ENCODE peak calls at places on chromosomes 1 and 21, in nine cellular contexts. X, F, W, M, Z, C, K, B and I are unnamed samples.

GRCh38 chr1:31830065-31830464 is 14.2 kb upstream of the SPOCD1 start:
- DNase-seq in M (no peak), C (no peak), W (no peak), Z (no peak), B (no peak), F (peak; percentile 16), K (no peak), X (no peak), I (no peak)

GRCh38 chr1:99465176-99465900 is 180.6 kb upstream of the PALMD start:
- DNase-seq in X (peak; percentile 53), W (peak; percentile 92), B (no peak), F (peak; percentile 62), K (no peak), C (no peak), M (peak; percentile 96), Z (peak; percentile 45), I (no peak)

GRCh38 chr1:156823210-156823790 is 6.7 kb upstream of the SH2D2A start:
- DNase-seq in Z (no peak), X (peak; percentile 60), C (no peak), M (no peak), K (no peak), W (peak; percentile 24), B (no peak), F (no peak), I (no peak)

GRCh38 chr1:150609726-150610125 is 19.7 kb downstream of the ENSA start:
- DNase-seq in K (peak; percentile 32), F (no peak), Z (peak; percentile 68), M (peak; percentile 38), B (no peak), X (no peak), W (no peak), C (peak; percentile 59), I (no peak)

GRCh38 chr1:93722081-93723031 is 40.7 kb upstream of the BCAR3 start:
- DNase-seq in K (peak; percentile 91), X (no peak), Z (no peak), C (peak; percentile 89), F (no peak), B (no peak), W (peak; percentile 59), M (no peak), I (no peak)

GRCh38 chr1:2073382-2074230 is 23.4 kb downstream of the PRKCZ start:
- DNase-seq in W (peak; percentile 45), K (peak; percentile 66), M (peak; percentile 68), C (no peak), Z (peak; percentile 51), F (peak; percentile 71), X (no peak), B (no peak), I (no peak)

GRCh38 chr1:224856973-224857372 is 72.5 kb upstream of the DNAH14 start:
- DNase-seq in C (no peak), B (no peak), K (no peak), Z (no peak), F (no peak), W (no peak), X (no peak), M (no peak), I (no peak)

GRCh38 chr1:82782599-82782998 is 981.9 kb downstream of the ADGRL2 start:
- DNase-seq in W (no peak), X (no peak), K (no peak), C (no peak), M (no peak), Z (no peak), F (no peak), B (no peak), I (no peak)

GRCh38 chr1:16630661-16631247 is 17.4 kb upstream of the NBPF1 start:
- DNase-seq in F (peak; percentile 33), W (no peak), C (no peak), Z (no peak), B (no peak), K (no peak), X (no peak), M (no peak), I (peak; percentile 25)

GRCh38 chr1:183093821-183094287 is 70.6 kb downstream of the LAMC1 start:
- DNase-seq in K (no peak), B (no peak), X (peak; percentile 89), W (peak; percentile 87), F (no peak), M (peak; percentile 94), Z (no peak), C (no peak), I (no peak)

GRCh38 chr1:100455478-100456072 is 82.4 kb upstream of the GPR88 start:
- DNase-seq in C (peak; percentile 33), F (no peak), K (no peak), M (peak; percentile 18), Z (peak; percentile 29), W (no peak), X (peak; percentile 19), B (no peak), I (no peak)

GRCh38 chr1:200030791-200031190 is 3.3 kb downstream of the NR5A2 start:
- DNase-seq in B (no peak), X (no peak), K (no peak), W (no peak), M (no peak), Z (no peak), C (no peak), F (no peak), I (no peak)

GRCh38 chr1:199247891-199248290 is 609.1 kb downstream of the PTPRC start:
- DNase-seq in C (peak; percentile 11), B (no peak), M (no peak), Z (no peak), X (no peak), F (no peak), W (no peak), K (no peak), I (no peak)

GRCh38 chr1:71784989-71785388 is 497.4 kb downstream of the NEGR1 start:
- DNase-seq in Z (no peak), M (no peak), F (no peak), C (peak; percentile 6), B (no peak), K (no peak), W (no peak), X (no peak), I (no peak)

GRCh38 chr1:160261526-160261877 is 847 bp downstream of the DCAF8 start:
- DNase-seq in B (peak; percentile 69), C (peak; percentile 85), W (peak; percentile 93), M (peak; percentile 85), Z (peak; percentile 85), X (peak; percentile 80), F (peak; percentile 43), K (peak; percentile 56), I (peak; percentile 47)

GRCh38 chr1:22750671-22751016 is 40.0 kb downstream of the EPHB2 start:
- DNase-seq in W (no peak), B (no peak), X (peak; percentile 89), Z (no peak), K (no peak), F (no peak), M (no peak), C (no peak), I (no peak)

GRCh38 chr1:175188936-175189335 is 3.6 kb downstream of the KIAA0040 start:
- DNase-seq in B (no peak), X (peak; percentile 19), Z (no peak), F (no peak), K (no peak), M (no peak), W (no peak), C (no peak), I (peak; percentile 48)

GRCh38 chr1:40820911-40821693 is 37.5 kb downstream of the KCNQ4 start:
- DNase-seq in K (no peak), W (no peak), M (no peak), B (no peak), X (no peak), F (no peak), Z (no peak), C (no peak), I (no peak)

GRCh38 chr1:66951513-66951912 is 26.7 kb downstream of the MIER1 start:
- DNase-seq in W (peak; percentile 67), B (no peak), C (no peak), M (peak; percentile 32), Z (peak; percentile 77), F (no peak), K (no peak), X (peak; percentile 77), I (no peak)

GRCh38 chr1:38444770-38445442 is 398.3 kb upstream of the POU3F1 start:
- DNase-seq in M (no peak), W (no peak), B (no peak), C (no peak), F (no peak), Z (no peak), K (peak; percentile 54), X (no peak), I (no peak)

GRCh38 chr1:54156986-54157385 is 4.2 kb upstream of the CDCP2 start:
- DNase-seq in M (no peak), W (no peak), B (no peak), Z (no peak), C (no peak), F (no peak), X (no peak), K (no peak), I (no peak)

GRCh38 chr21:34967509-34968289 is 81.4 kb downstream of the RUNX1 start:
- DNase-seq in W (peak; percentile 86), F (no peak), Z (no peak), X (peak; percentile 24), C (no peak), M (peak; percentile 31), K (no peak), B (no peak), I (no peak)

GRCh38 chr1:33324677-33325417 is 3.9 kb upstream of the A3GALT2 start:
- DNase-seq in M (no peak), C (no peak), X (no peak), F (no peak), K (no peak), B (no peak), W (no peak), Z (no peak), I (no peak)

GRCh38 chr1:37410080-37410479 is 64.3 kb upstream of the ZC3H12A start:
- DNase-seq in F (no peak), B (no peak), W (no peak), K (peak; percentile 23), X (no peak), M (no peak), Z (no peak), C (no peak), I (no peak)

GRCh38 chr1:32703479-32704291 is 1.1 kb upstream of the SYNC start:
- DNase-seq in W (peak; percentile 99), B (no peak), F (no peak), X (peak; percentile 95), K (peak; percentile 34), Z (peak; percentile 99), C (no peak), M (peak; percentile 93), I (no peak)

GRCh38 chr1:19156676-19157075 is 53.4 kb downstream of the UBR4 start:
- DNase-seq in M (peak; percentile 73), C (peak; percentile 97), B (no peak), F (no peak), K (no peak), W (peak; percentile 91), X (peak; percentile 76), Z (peak; percentile 27), I (peak; percentile 83)

GRCh38 chr1:183778006-183778405 is 26.9 kb upstream of the RGL1 start:
- DNase-seq in K (no peak), B (no peak), M (no peak), Z (no peak), W (no peak), C (no peak), F (no peak), X (no peak), I (no peak)

GRCh38 chr1:169102567-169102966 is 3.9 kb upstream of the ATP1B1 start:
- DNase-seq in W (peak; percentile 78), K (peak; percentile 43), Z (peak; percentile 88), B (no peak), F (no peak), X (peak; percentile 83), C (peak; percentile 26), M (peak; percentile 65), I (no peak)

GRCh38 chr1:45403298-45404079 is 63.2 kb upstream of the MUTYH start:
- DNase-seq in C (no peak), Z (no peak), M (no peak), K (no peak), W (no peak), X (no peak), B (no peak), F (no peak), I (no peak)

GRCh38 chr1:2784854-2785630 is 16.5 kb downstream of the TTC34 start:
- DNase-seq in F (peak; percentile 11), B (no peak), M (no peak), K (no peak), C (no peak), W (no peak), X (no peak), Z (no peak), I (no peak)

GRCh38 chr1:41806472-41807155 is 112.1 kb downstream of the HIVEP3 start:
- DNase-seq in C (no peak), F (no peak), W (no peak), B (peak; percentile 49), M (no peak), Z (no peak), X (no peak), K (no peak), I (no peak)